ENCODE peak calls at places on chromosome 19, in seven cellular contexts. B is HT1080; S is amniotic epithelial cell; Y is Panc1; G is mesenteric fat pad; L is psoas muscle; K is activated naive CD4-positive, alpha-beta T cell treated with anti-CD3 and anti-CD28 coated beads, Interleukin-2, amount 10 ng/mL, durations not matched to agents 7 days and 5 days. D is an unnamed sample.

GRCh38 chr19:49149652-49150105 is 5.5 kb downstream of the HRC start:
- DNase-seq in B (peak; percentile 56), S (peak; percentile 85), Y (no peak), G (no peak), L (peak; percentile 70), K (no peak), D (no peak)

GRCh38 chr19:45154064-45154827 is 6.5 kb downstream of the NKPD1 start:
- DNase-seq in B (peak; percentile 90), S (peak; percentile 94), Y (no peak), G (no peak), L (peak; percentile 41), K (no peak), D (no peak)

GRCh38 chr19:46678110-46678732 is 17.2 kb upstream of the DACT3 start:
- DNase-seq in B (no peak), S (no peak), Y (no peak), G (no peak), L (no peak), K (peak; percentile 74), D (peak; percentile 16)

GRCh38 chr19:4620675-4621074 is 18.6 kb upstream of the TNFAIP8L1 start:
- DNase-seq in B (no peak), S (no peak), Y (no peak), G (no peak), L (no peak), K (no peak), D (no peak)

GRCh38 chr19:4023600-4024398 is 16.3 kb downstream of the PIAS4 start:
- DNase-seq in B (no peak), S (no peak), Y (no peak), G (no peak), L (no peak), K (no peak), D (no peak)

GRCh38 chr19:5806905-5807304 is 2.0 kb downstream of the NRTN start:
- DNase-seq in B (no peak), S (no peak), Y (no peak), G (no peak), L (no peak), K (no peak), D (no peak)

GRCh38 chr19:6233051-6233826 is 46.5 kb downstream of the MLLT1 start:
- DNase-seq in B (no peak), S (no peak), Y (no peak), G (no peak), L (peak; percentile 70), K (no peak), D (no peak)

GRCh38 chr19:1857648-1858326 is 5.6 kb downstream of the KLF16 start:
- DNase-seq in B (no peak), S (no peak), Y (no peak), G (no peak), L (no peak), K (no peak), D (no peak)

GRCh38 chr19:55210120-55210493 is 806 bp upstream of the PTPRH start:
- DNase-seq in B (peak; percentile 92), S (peak; percentile 93), Y (peak; percentile 99), G (no peak), L (no peak), K (no peak), D (no peak)

GRCh38 chr19:10124429-10124828 is 4.7 kb upstream of the EIF3G start:
- DNase-seq in B (no peak), S (no peak), Y (no peak), G (no peak), L (no peak), K (no peak), D (no peak)

GRCh38 chr19:12723383-12723642 is 419 bp downstream of the TNPO2 start:
- DNase-seq in B (no peak), S (no peak), Y (no peak), G (no peak), L (no peak), K (no peak), D (no peak)

GRCh38 chr19:37594982-37595382 is 306 bp downstream of the ZNF540 start:
- DNase-seq in B (no peak), S (peak; percentile 63), Y (no peak), G (peak; percentile 90), L (peak; percentile 71), K (peak; percentile 74), D (peak; percentile 35)

GRCh38 chr19:12788025-12788681 is 3.1 kb upstream of the JUNB start:
- DNase-seq in B (no peak), S (peak; percentile 67), Y (no peak), G (no peak), L (no peak), K (no peak), D (no peak)

GRCh38 chr19:32828643-32829344 is 40.8 kb downstream of the SLC7A9 start:
- DNase-seq in B (no peak), S (no peak), Y (no peak), G (peak; percentile 37), L (no peak), K (no peak), D (no peak)

GRCh38 chr19:35975608-35976214 is 19.3 kb upstream of the SDHAF1 start:
- DNase-seq in B (no peak), S (peak; percentile 31), Y (no peak), G (no peak), L (no peak), K (peak; percentile 59), D (no peak)

GRCh38 chr19:40685563-40685962 is 4.9 kb downstream of the NUMBL start:
- DNase-seq in B (no peak), S (no peak), Y (no peak), G (no peak), L (no peak), K (no peak), D (no peak)

GRCh38 chr19:4721196-4721595 is 2.4 kb downstream of the DPP9 start:
- DNase-seq in B (no peak), S (no peak), Y (no peak), G (no peak), L (no peak), K (no peak), D (no peak)

GRCh38 chr19:42473686-42474085 is 30.9 kb upstream of the CXCL17 start:
- DNase-seq in B (no peak), S (no peak), Y (no peak), G (no peak), L (no peak), K (no peak), D (no peak)

GRCh38 chr19:12202250-12202649 is 39.4 kb downstream of the ZNF136 start:
- DNase-seq in B (no peak), S (no peak), Y (no peak), G (no peak), L (no peak), K (peak; percentile 73), D (peak; percentile 20)

D was measured in activated T-helper 9 cell treated with anti-CD3 and anti-CD28 coated beads, Interleukin-2, amount 50 U/mL, for 16 hours.